ENCODE peak calls at places on chromosomes 3 and 15, in five cellular contexts. One of them, this sample, is unnamed.

GRCh38 chr3:98807011-98807410 is 43.9 kb downstream of the ST3GAL6 start:
- DNase-seq in H9: no peak
- DNase-seq in H1: no peak
- DNase-seq in mesenchymal stem cell: no peak
- DNase-seq in trophoblast cell: peak; percentile 71
- DNase-seq in this sample: no peak

GRCh38 chr15:61994216-61994615 is 66.0 kb downstream of the VPS13C start:
- DNase-seq in H9: no peak
- DNase-seq in H1: no peak
- DNase-seq in mesenchymal stem cell: peak; percentile 8
- DNase-seq in trophoblast cell: peak; percentile 4
- DNase-seq in this sample: no peak

GRCh38 chr3:60440869-60441268 is 810.4 kb downstream of the FHIT start:
- DNase-seq in H9: no peak
- DNase-seq in H1: no peak
- DNase-seq in mesenchymal stem cell: no peak
- DNase-seq in trophoblast cell: no peak
- DNase-seq in this sample: no peak

GRCh38 chr15:37101634-37102314 is 1.4 kb upstream of the MEIS2 start:
- DNase-seq in H9: peak; percentile 83
- DNase-seq in H1: peak; percentile 87
- DNase-seq in mesenchymal stem cell: peak; percentile 88
- DNase-seq in trophoblast cell: peak; percentile 78
- DNase-seq in this sample: peak; percentile 48

GRCh38 chr3:129116482-129116946 is 5.1 kb downstream of the RAB43 start:
- DNase-seq in H9: no peak
- DNase-seq in H1: no peak
- DNase-seq in mesenchymal stem cell: peak; percentile 19
- DNase-seq in trophoblast cell: no peak
- DNase-seq in this sample: no peak

GRCh38 chr3:16410659-16411058 is 102.8 kb downstream of the RFTN1 start:
- DNase-seq in H9: no peak
- DNase-seq in H1: no peak
- DNase-seq in mesenchymal stem cell: peak; percentile 43
- DNase-seq in trophoblast cell: no peak
- DNase-seq in this sample: no peak

GRCh38 chr3:138862924-138863775 is 28.4 kb upstream of the PIK3CB start:
- DNase-seq in H9: peak; percentile 57
- DNase-seq in H1: peak; percentile 53
- DNase-seq in mesenchymal stem cell: peak; percentile 60
- DNase-seq in trophoblast cell: peak; percentile 72
- DNase-seq in this sample: no peak

GRCh38 chr15:81199031-81199779 is 2.5 kb downstream of the IL16 start:
- DNase-seq in H9: no peak
- DNase-seq in H1: peak; percentile 44
- DNase-seq in mesenchymal stem cell: no peak
- DNase-seq in trophoblast cell: no peak
- DNase-seq in this sample: no peak

GRCh38 chr15:59453474-59454215 is 15.7 kb downstream of the FAM81A start:
- DNase-seq in H9: no peak
- DNase-seq in H1: no peak
- DNase-seq in mesenchymal stem cell: no peak
- DNase-seq in trophoblast cell: no peak
- DNase-seq in this sample: no peak

GRCh38 chr3:170257145-170257544 is 34.9 kb downstream of the PRKCI start:
- DNase-seq in H9: no peak
- DNase-seq in H1: no peak
- DNase-seq in mesenchymal stem cell: no peak
- DNase-seq in trophoblast cell: no peak
- DNase-seq in this sample: no peak

GRCh38 chr3:61177450-61177849 is 73.8 kb downstream of the FHIT start:
- DNase-seq in H9: no peak
- DNase-seq in H1: no peak
- DNase-seq in mesenchymal stem cell: no peak
- DNase-seq in trophoblast cell: no peak
- DNase-seq in this sample: no peak

GRCh38 chr3:52453496-52454234 is at the start of gene TNNC1:
- DNase-seq in H9: peak; percentile 75
- DNase-seq in H1: no peak
- DNase-seq in mesenchymal stem cell: no peak
- DNase-seq in trophoblast cell: no peak
- DNase-seq in this sample: no peak

GRCh38 chr3:158743664-158744566 is 11.7 kb upstream of the RARRES1 start:
- DNase-seq in H9: no peak
- DNase-seq in H1: no peak
- DNase-seq in mesenchymal stem cell: no peak
- DNase-seq in trophoblast cell: no peak
- DNase-seq in this sample: no peak

GRCh38 chr3:13650210-13651056 is 101.5 kb downstream of the FBLN2 start:
- DNase-seq in H9: peak; percentile 93
- DNase-seq in H1: peak; percentile 99
- DNase-seq in mesenchymal stem cell: peak; percentile 66
- DNase-seq in trophoblast cell: peak; percentile 65
- DNase-seq in this sample: peak; percentile 85

GRCh38 chr15:90239371-90239770 is 5.4 kb downstream of the GDPGP1 start:
- DNase-seq in H9: no peak
- DNase-seq in H1: no peak
- DNase-seq in mesenchymal stem cell: no peak
- DNase-seq in trophoblast cell: no peak
- DNase-seq in this sample: no peak

GRCh38 chr15:90241343-90242192 is 7.6 kb downstream of the GDPGP1 start:
- DNase-seq in H9: no peak
- DNase-seq in H1: no peak
- DNase-seq in mesenchymal stem cell: no peak
- DNase-seq in trophoblast cell: peak; percentile 81
- DNase-seq in this sample: no peak

GRCh38 chr15:90240856-90241255 is 6.8 kb downstream of the GDPGP1 start:
- DNase-seq in H9: no peak
- DNase-seq in H1: no peak
- DNase-seq in mesenchymal stem cell: no peak
- DNase-seq in trophoblast cell: no peak
- DNase-seq in this sample: no peak
- H2BK12ac ChIP-seq in H9: no peak overlapping the region
- H2BK12ac ChIP-seq in H1: no peak overlapping the region
- H2BK12ac ChIP-seq in mesenchymal stem cell: no peak overlapping the region
- H2BK12ac ChIP-seq in trophoblast cell: no peak overlapping the region
- H2BK12ac ChIP-seq in this sample: no peak overlapping the region

GRCh38 chr3:183259621-183260020 is 6.6 kb downstream of the B3GNT5 start:
- DNase-seq in H9: no peak
- DNase-seq in H1: no peak
- DNase-seq in mesenchymal stem cell: no peak
- DNase-seq in trophoblast cell: no peak
- DNase-seq in this sample: no peak
- H3K4me1 ChIP-seq in H9: peaks cover 8% of the 10 kb centered on the region
- H3K4me1 ChIP-seq in H1: peaks cover 4% of the 10 kb centered on the region
- H3K4me1 ChIP-seq in mesenchymal stem cell: peaks cover 8% of the 10 kb centered on the region
- H3K4me1 ChIP-seq in trophoblast cell: no peaks in the 10 kb centered on the region
- H3K4me1 ChIP-seq in this sample: peaks cover 6% of the 10 kb centered on the region

GRCh38 chr3:10357592-10358308 is 36.8 kb upstream of the SEC13 start:
- DNase-seq in H9: no peak
- DNase-seq in H1: no peak
- DNase-seq in mesenchymal stem cell: peak; percentile 94
- DNase-seq in trophoblast cell: no peak
- DNase-seq in this sample: no peak
- H3K14ac ChIP-seq in H9: no peak overlapping the region
- H3K14ac ChIP-seq in H1: no peak overlapping the region
- H3K14ac ChIP-seq in mesenchymal stem cell: peak overlapping the region; percentile 36
- H3K14ac ChIP-seq in trophoblast cell: no peak overlapping the region
- H3K14ac ChIP-seq in this sample: no peak overlapping the region

GRCh38 chr3:11173828-11174465 is 19.7 kb downstream of the HRH1 start:
- DNase-seq in H9: no peak
- DNase-seq in H1: no peak
- DNase-seq in mesenchymal stem cell: no peak
- DNase-seq in trophoblast cell: no peak
- DNase-seq in this sample: no peak

GRCh38 chr3:11178421-11178820 is 24.1 kb downstream of the HRH1 start:
- DNase-seq in H9: no peak
- DNase-seq in H1: no peak
- DNase-seq in mesenchymal stem cell: no peak
- DNase-seq in trophoblast cell: no peak
- DNase-seq in this sample: no peak
- H2BK12ac ChIP-seq in H9: no peak overlapping the region
- H2BK12ac ChIP-seq in H1: no peak overlapping the region
- H2BK12ac ChIP-seq in mesenchymal stem cell: no peak overlapping the region
- H2BK12ac ChIP-seq in trophoblast cell: no peak overlapping the region
- H2BK12ac ChIP-seq in this sample: no peak overlapping the region

GRCh38 chr3:195209083-195209835 is 61.7 kb downstream of the XXYLT1 start:
- DNase-seq in H9: no peak
- DNase-seq in H1: peak; percentile 48
- DNase-seq in mesenchymal stem cell: no peak
- DNase-seq in trophoblast cell: no peak
- DNase-seq in this sample: no peak

GRCh38 chr3:195212033-195212748 is 58.8 kb downstream of the XXYLT1 start:
- DNase-seq in H9: no peak
- DNase-seq in H1: no peak
- DNase-seq in mesenchymal stem cell: no peak
- DNase-seq in trophoblast cell: no peak
- DNase-seq in this sample: no peak

GRCh38 chr3:195208183-195208582 is 62.8 kb downstream of the XXYLT1 start:
- DNase-seq in H9: no peak
- DNase-seq in H1: peak; percentile 30
- DNase-seq in mesenchymal stem cell: no peak
- DNase-seq in trophoblast cell: no peak
- DNase-seq in this sample: no peak

GRCh38 chr3:195208631-195209030 is 62.3 kb downstream of the XXYLT1 start:
- DNase-seq in H9: no peak
- DNase-seq in H1: peak; percentile 38
- DNase-seq in mesenchymal stem cell: no peak
- DNase-seq in trophoblast cell: no peak
- DNase-seq in this sample: no peak

GRCh38 chr3:195209836-195210551 is 61.0 kb downstream of the XXYLT1 start:
- DNase-seq in H9: no peak
- DNase-seq in H1: peak; percentile 45
- DNase-seq in mesenchymal stem cell: peak; percentile 25
- DNase-seq in trophoblast cell: no peak
- DNase-seq in this sample: no peak
- H3K4me1 ChIP-seq in H9: no peaks in the 10 kb centered on the region
- H3K4me1 ChIP-seq in H1: no peaks in the 10 kb centered on the region
- H3K4me1 ChIP-seq in mesenchymal stem cell: peaks cover 18% of the 10 kb centered on the region
- H3K4me1 ChIP-seq in trophoblast cell: peaks cover 13% of the 10 kb centered on the region
- H3K4me1 ChIP-seq in this sample: peaks cover 10% of the 10 kb centered on the region

GRCh38 chr15:35546581-35547381 is 816 bp upstream of the DPH6 start:
- DNase-seq in H9: no peak
- DNase-seq in H1: no peak
- DNase-seq in mesenchymal stem cell: no peak
- DNase-seq in trophoblast cell: no peak
- DNase-seq in this sample: no peak

GRCh38 chr15:35548435-35548834 is 2.5 kb upstream of the DPH6 start:
- DNase-seq in H9: peak; percentile 51
- DNase-seq in H1: no peak
- DNase-seq in mesenchymal stem cell: no peak
- DNase-seq in trophoblast cell: no peak
- DNase-seq in this sample: peak; percentile 64

GRCh38 chr15:35547775-35548364 is 1.9 kb upstream of the DPH6 start:
- DNase-seq in H9: peak; percentile 94
- DNase-seq in H1: peak; percentile 65
- DNase-seq in mesenchymal stem cell: no peak
- DNase-seq in trophoblast cell: no peak
- DNase-seq in this sample: peak; percentile 49

GRCh38 chr15:35545316-35545824 is 595 bp downstream of the DPH6 start:
- DNase-seq in H9: peak; percentile 42
- DNase-seq in H1: no peak
- DNase-seq in mesenchymal stem cell: no peak
- DNase-seq in trophoblast cell: peak; percentile 24
- DNase-seq in this sample: no peak

DNA sequence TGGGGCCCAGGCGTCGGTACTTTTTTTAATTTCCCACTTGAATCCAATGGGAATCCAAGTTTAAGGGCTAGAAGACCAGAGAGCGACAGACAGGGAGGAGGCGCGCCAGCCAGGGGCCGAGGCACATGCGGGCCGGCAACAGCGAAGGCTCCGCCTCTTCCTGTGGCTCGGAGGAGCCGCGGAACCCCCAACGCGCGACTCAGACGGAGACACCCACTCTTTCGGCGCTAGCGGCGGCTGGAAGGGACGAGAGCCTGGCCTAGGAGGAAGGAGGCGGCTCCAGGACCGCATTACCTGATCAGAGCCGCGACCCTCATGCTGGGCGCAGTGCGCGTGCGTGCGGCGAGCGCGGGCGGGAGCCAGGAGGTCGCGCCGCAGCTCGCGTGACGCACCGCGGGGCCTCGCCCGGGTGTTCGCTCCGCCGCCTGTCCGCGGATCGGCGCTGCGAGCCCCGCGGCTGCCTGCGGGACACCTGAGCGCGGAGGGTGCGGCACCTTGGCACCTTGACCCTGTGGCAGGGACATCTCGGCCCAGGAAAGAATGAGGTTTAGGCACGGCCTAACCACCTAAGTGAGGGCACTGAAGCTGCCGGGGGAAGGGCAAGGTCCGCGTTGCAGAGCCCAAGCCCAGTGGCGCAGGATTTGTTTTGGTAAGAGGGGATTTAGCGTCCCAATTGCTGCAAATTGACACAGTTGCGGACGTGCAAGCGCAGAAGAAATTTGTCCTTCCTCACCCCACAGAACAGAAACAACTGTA is at the start of gene DPH6:
- DNase-seq in H9: peak; percentile 83
- DNase-seq in H1: peak; percentile 88
- DNase-seq in mesenchymal stem cell: peak; percentile 89
- DNase-seq in trophoblast cell: peak; percentile 76
- DNase-seq in this sample: peak; percentile 79
- H3K14ac ChIP-seq in H9: peak within 1 kb of the TSS; percentile 94
- H3K14ac ChIP-seq in H1: no peak within 1 kb of the TSS
- H3K14ac ChIP-seq in mesenchymal stem cell: peak within 1 kb of the TSS; percentile 44
- H3K14ac ChIP-seq in trophoblast cell: peak within 1 kb of the TSS; percentile 88
- H3K14ac ChIP-seq in this sample: no peak within 1 kb of the TSS

GRCh38 chr3:38143511-38143910 is 5.0 kb downstream of the MYD88 start:
- DNase-seq in H9: no peak
- DNase-seq in H1: peak; percentile 33
- DNase-seq in mesenchymal stem cell: no peak
- DNase-seq in trophoblast cell: no peak
- DNase-seq in this sample: no peak

GRCh38 chr3:38147434-38147833 is 9.0 kb downstream of the MYD88 start:
- DNase-seq in H9: no peak
- DNase-seq in H1: no peak
- DNase-seq in mesenchymal stem cell: no peak
- DNase-seq in trophoblast cell: no peak
- DNase-seq in this sample: no peak

GRCh38 chr3:38149701-38150100 is 11.2 kb downstream of the MYD88 start:
- DNase-seq in H9: no peak
- DNase-seq in H1: peak; percentile 14
- DNase-seq in mesenchymal stem cell: no peak
- DNase-seq in trophoblast cell: no peak
- DNase-seq in this sample: no peak

GRCh38 chr3:38142959-38143358 is 4.5 kb downstream of the MYD88 start:
- DNase-seq in H9: no peak
- DNase-seq in H1: no peak
- DNase-seq in mesenchymal stem cell: no peak
- DNase-seq in trophoblast cell: no peak
- DNase-seq in this sample: no peak

GRCh38 chr3:38146504-38146903 is 8.0 kb downstream of the MYD88 start:
- DNase-seq in H9: no peak
- DNase-seq in H1: no peak
- DNase-seq in mesenchymal stem cell: no peak
- DNase-seq in trophoblast cell: no peak
- DNase-seq in this sample: no peak
- H2BK12ac ChIP-seq in H9: no peak overlapping the region
- H2BK12ac ChIP-seq in H1: no peak overlapping the region
- H2BK12ac ChIP-seq in mesenchymal stem cell: no peak overlapping the region
- H2BK12ac ChIP-seq in trophoblast cell: no peak overlapping the region
- H2BK12ac ChIP-seq in this sample: no peak overlapping the region

This sample was measured in neuronal stem cell.